ENCODE peak calls at places on chromosomes 4 and X, in nine cellular contexts. F is Daoy; B is T-helper 22 cell; A is hepatocyte; Q is cardiac fibroblast; R is T-helper 2 cell; N is natural killer cell treated with Interleukin-12 subunit alpha and Interleukin-12 subunit beta and Interleukin-15 and Interleukin-18, amount 100 ng/mL, for 72 hours; D is skeletal muscle cell; J is NCI-H1105. I is an unnamed sample.

GRCh38 chr4:25234390-25235367 is 846 bp downstream of the PI4K2B start:
- DNase-seq in F (peak; percentile 65), B (peak; percentile 28), A (peak; percentile 83), Q (peak; percentile 89), R (peak; percentile 64), N (peak; percentile 75), D (peak; percentile 49), J (no peak), I (no peak)

GRCh38 chrX:45524296-45524695 is 323.6 kb upstream of the DIPK2B start:
- DNase-seq in F (no peak), B (no peak), A (no peak), Q (peak; percentile 84), R (no peak), N (no peak), D (peak; percentile 70), J (peak; percentile 44), I (no peak)

GRCh38 chr4:146456681-146457080 is 65.1 kb downstream of the SLC10A7 start:
- DNase-seq in F (no peak), B (no peak), A (no peak), Q (no peak), R (no peak), N (no peak), D (no peak), J (no peak), I (no peak)

GRCh38 chr4:173405840-173406606 is 7.1 kb upstream of the SCRG1 start:
- DNase-seq in F (no peak), B (no peak), A (no peak), Q (no peak), R (no peak), N (no peak), D (no peak), J (no peak), I (no peak)

GRCh38 chrX:153688900-153689590 is 1.3 kb downstream of the SLC6A8 start:
- DNase-seq in F (peak; percentile 21), B (no peak), A (no peak), Q (peak; percentile 12), R (no peak), N (no peak), D (no peak), J (no peak), I (no peak)

GRCh38 chr4:173213296-173213695 is 44.7 kb downstream of the GALNT7 start:
- DNase-seq in F (no peak), B (no peak), A (no peak), Q (peak; percentile 70), R (no peak), N (no peak), D (no peak), J (no peak), I (no peak)

GRCh38 chr4:39994356-39994755 is 16.6 kb upstream of the PDS5A start:
- DNase-seq in F (no peak), B (no peak), A (no peak), Q (peak; percentile 57), R (no peak), N (no peak), D (no peak), J (no peak), I (no peak)

GRCh38 chrX:12701625-12702024 is 89.6 kb upstream of the PRPS2 start:
- DNase-seq in F (peak; percentile 43), B (no peak), A (peak; percentile 79), Q (peak; percentile 84), R (no peak), N (no peak), D (peak; percentile 23), J (peak; percentile 73), I (no peak)

GRCh38 chrX:39894626-39895025 is 203.1 kb downstream of the BCOR start:
- DNase-seq in F (peak; percentile 44), B (no peak), A (peak; percentile 39), Q (no peak), R (no peak), N (no peak), D (no peak), J (no peak), I (no peak)

GRCh38 chr4:71004281-71004851 is 10.9 kb downstream of the DCK start:
- DNase-seq in F (no peak), B (peak; percentile 27), A (no peak), Q (no peak), R (peak; percentile 55), N (no peak), D (no peak), J (no peak), I (no peak)

GRCh38 chrX:30967516-30967915 is 78.5 kb upstream of the TAB3 start:
- DNase-seq in F (no peak), B (no peak), A (no peak), Q (no peak), R (no peak), N (no peak), D (no peak), J (no peak), I (no peak)

GRCh38 chr4:8305851-8306361 is 36.4 kb downstream of the HTRA3 start:
- DNase-seq in F (no peak), B (no peak), A (no peak), Q (no peak), R (no peak), N (peak; percentile 57), D (no peak), J (no peak), I (no peak)

GRCh38 chr4:94653095-94653649 is 104.6 kb upstream of the BMPR1B start:
- DNase-seq in F (no peak), B (no peak), A (no peak), Q (no peak), R (no peak), N (no peak), D (no peak), J (no peak), I (no peak)

GRCh38 chr4:2798399-2799301 is 5.8 kb downstream of the SH3BP2 start:
- DNase-seq in F (peak; percentile 68), B (peak; percentile 53), A (no peak), Q (no peak), R (no peak), N (peak; percentile 59), D (no peak), J (no peak), I (no peak)

GRCh38 chr4:8910822-8911310 is 39.2 kb upstream of the HMX1 start:
- DNase-seq in F (peak; percentile 54), B (no peak), A (no peak), Q (no peak), R (no peak), N (no peak), D (no peak), J (no peak), I (peak; percentile 52)

GRCh38 chr4:128384091-128384520 is 96.5 kb upstream of the PGRMC2 start:
- DNase-seq in F (no peak), B (no peak), A (no peak), Q (peak; percentile 66), R (no peak), N (no peak), D (no peak), J (no peak), I (no peak)

GRCh38 chrX:69313622-69314290 is 148.5 kb upstream of the PJA1 start:
- DNase-seq in F (no peak), B (no peak), A (no peak), Q (no peak), R (no peak), N (no peak), D (no peak), J (no peak), I (peak; percentile 64)

GRCh38 chr4:86895692-86896488 is 3.7 kb upstream of the C4orf36 start:
- DNase-seq in F (peak; percentile 28), B (no peak), A (peak; percentile 84), Q (peak; percentile 85), R (no peak), N (no peak), D (peak; percentile 29), J (peak; percentile 41), I (no peak)

GRCh38 chrX:41334866-41335589 is 1.1 kb downstream of the DDX3X start:
- DNase-seq in F (peak; percentile 36), B (peak; percentile 64), A (peak; percentile 70), Q (peak; percentile 53), R (peak; percentile 73), N (peak; percentile 82), D (no peak), J (no peak), I (no peak)

GRCh38 chr4:82469776-82470345 is 39.5 kb downstream of the ENOPH1 start:
- DNase-seq in F (peak; percentile 3), B (no peak), A (peak; percentile 19), Q (peak; percentile 79), R (no peak), N (no peak), D (peak; percentile 49), J (no peak), I (peak; percentile 29)

GRCh38 chrX:154436597-154437397 is at the start of gene GDI1:
- DNase-seq in F (peak; percentile 60), B (peak; percentile 56), A (peak; percentile 61), Q (peak; percentile 59), R (peak; percentile 49), N (peak; percentile 77), D (no peak), J (peak; percentile 57), I (no peak)

GRCh38 chr4:56666279-56666678 is 14.8 kb downstream of the HOPX start:
- DNase-seq in F (no peak), B (no peak), A (no peak), Q (no peak), R (no peak), N (no peak), D (no peak), J (no peak), I (no peak)

GRCh38 chr4:118867311-118868067 is 21.2 kb upstream of the SYNPO2 start:
- DNase-seq in F (no peak), B (no peak), A (no peak), Q (peak; percentile 8), R (no peak), N (no peak), D (no peak), J (no peak), I (no peak)

GRCh38 chrX:37825225-37825842 is 22.0 kb downstream of the DYNLT3 start:
- DNase-seq in F (peak; percentile 15), B (peak; percentile 13), A (peak; percentile 43), Q (peak; percentile 45), R (peak; percentile 34), N (no peak), D (no peak), J (peak; percentile 4), I (no peak)

GRCh38 chr4:185800266-185800945 is 11.6 kb downstream of the SORBS2 start:
- DNase-seq in F (no peak), B (no peak), A (no peak), Q (no peak), R (no peak), N (no peak), D (no peak), J (no peak), I (no peak)

GRCh38 chr4:80336582-80336981 is 1.1 kb downstream of the CFAP299 start:
- DNase-seq in F (peak; percentile 34), B (no peak), A (peak; percentile 41), Q (peak; percentile 50), R (no peak), N (no peak), D (no peak), J (peak; percentile 20), I (no peak)

GRCh38 chrX:78708171-78708570 is 39.3 kb upstream of the LPAR4 start:
- DNase-seq in F (peak; percentile 0), B (no peak), A (peak; percentile 9), Q (peak; percentile 57), R (no peak), N (no peak), D (no peak), J (no peak), I (no peak)

GRCh38 chrX:124349054-124349453 is 2.7 kb downstream of the SH2D1A start:
- DNase-seq in F (no peak), B (no peak), A (no peak), Q (no peak), R (no peak), N (no peak), D (no peak), J (no peak), I (no peak)

GRCh38 chr4:176409627-176410026 is 89.9 kb downstream of the SPCS3 start:
- DNase-seq in F (no peak), B (no peak), A (no peak), Q (peak; percentile 52), R (no peak), N (no peak), D (no peak), J (no peak), I (no peak)

GRCh38 chrX:7351946-7352345 is 204.0 kb upstream of the PUDP start:
- DNase-seq in F (no peak), B (no peak), A (no peak), Q (no peak), R (no peak), N (no peak), D (no peak), J (no peak), I (no peak)

GRCh38 chrX:150211988-150212387 is 151.1 kb upstream of the MAMLD1 start:
- DNase-seq in F (no peak), B (no peak), A (no peak), Q (peak; percentile 78), R (no peak), N (no peak), D (peak; percentile 48), J (no peak), I (no peak)